ENCODE peak calls at places on chromosomes 1 and 21, in eight cellular contexts. N, V, U, D, R, K, X and Y are unnamed samples.

GRCh38 chr1:232557661-232558260 is 72.2 kb downstream of the SIPA1L2 start:
- DNase-seq in R (no peak), V (no peak), U (no peak), X (no peak), D (no peak), K (no peak), N (no peak), Y (no peak)

GRCh38 chr1:70745199-70745598 is 302.4 kb downstream of the PTGER3 start:
- DNase-seq in U (no peak), D (no peak), N (peak; percentile 47), R (no peak), K (no peak), X (no peak), V (no peak), Y (peak; percentile 13)

GRCh38 chr1:212606734-212607205 is 1.8 kb upstream of the ATF3 start:
- DNase-seq in D (peak; percentile 18), V (peak; percentile 28), U (no peak), X (peak; percentile 57), R (peak; percentile 77), K (no peak), N (no peak), Y (peak; percentile 87)

GRCh38 chr1:76942549-76942948 is 75.3 kb downstream of the ST6GALNAC5 start:
- DNase-seq in R (no peak), X (no peak), V (no peak), N (no peak), D (no peak), U (no peak), K (no peak), Y (no peak)

GRCh38 chr1:178134061-178134460 is 40.2 kb downstream of the RASAL2 start:
- DNase-seq in U (peak; percentile 66), V (no peak), N (no peak), K (peak; percentile 10), D (no peak), R (no peak), X (no peak), Y (no peak)

GRCh38 chr1:214446772-214447556 is 104.4 kb downstream of the PTPN14 start:
- DNase-seq in N (peak; percentile 88), R (no peak), V (no peak), X (no peak), U (peak; percentile 100), D (no peak), K (peak; percentile 93), Y (peak; percentile 95)

GRCh38 chr1:47809301-47810084 is 187.7 kb downstream of the TRABD2B start:
- DNase-seq in R (no peak), V (no peak), X (no peak), N (no peak), D (no peak), K (no peak), U (peak; percentile 14), Y (no peak)

GRCh38 chr21:16022121-16022520 is 292.3 kb downstream of the USP25 start:
- DNase-seq in D (no peak), R (no peak), V (no peak), U (no peak), K (no peak), N (no peak), X (no peak), Y (no peak)

GRCh38 chr1:2133879-2134215 is 60.7 kb downstream of the FAAP20 start:
- DNase-seq in D (no peak), U (no peak), K (no peak), X (no peak), N (no peak), R (no peak), V (no peak), Y (no peak)

GRCh38 chr1:180173952-180174351 is 19.3 kb downstream of the QSOX1 start:
- DNase-seq in V (no peak), U (no peak), R (no peak), N (no peak), K (no peak), X (no peak), D (no peak), Y (peak; percentile 29)

GRCh38 chr1:79568411-79568810 is 561.9 kb upstream of the ADGRL4 start:
- DNase-seq in K (no peak), V (no peak), R (no peak), D (no peak), N (no peak), X (no peak), U (no peak), Y (peak; percentile 20)

GRCh38 chr1:116491985-116492811 is 78.6 kb downstream of the CD58 start:
- DNase-seq in R (no peak), U (no peak), K (no peak), D (no peak), N (no peak), V (no peak), X (no peak), Y (no peak)

GRCh38 chr1:162036156-162036555 is 12.5 kb upstream of the OLFML2B start:
- DNase-seq in X (no peak), V (no peak), K (no peak), R (no peak), N (no peak), D (no peak), U (no peak), Y (no peak)

GRCh38 chr1:22654692-22655091 is 1.7 kb downstream of the C1QB start:
- DNase-seq in K (no peak), D (no peak), R (no peak), U (no peak), V (no peak), N (peak; percentile 54), X (no peak), Y (peak; percentile 43)

GRCh38 chr1:109726728-109727127 is 14.1 kb downstream of the GSTM3 start:
- DNase-seq in V (no peak), K (no peak), R (no peak), U (no peak), X (no peak), D (no peak), N (no peak), Y (no peak)

GRCh38 chr1:26478159-26478558 is 5.9 kb downstream of the HMGN2 start:
- DNase-seq in N (no peak), R (no peak), V (no peak), K (no peak), X (no peak), U (no peak), D (no peak), Y (no peak)

GRCh38 chr1:216462061-216462775 is 39.0 kb upstream of the USH2A start:
- DNase-seq in X (no peak), N (no peak), D (no peak), K (no peak), U (peak; percentile 76), R (no peak), V (no peak), Y (peak; percentile 3)

GRCh38 chr1:182159443-182159842 is 97.9 kb upstream of the ZNF648 start:
- DNase-seq in K (no peak), X (no peak), V (no peak), U (no peak), R (no peak), D (no peak), N (no peak), Y (no peak)

GRCh38 chr1:42853116-42853884 is 6.9 kb downstream of the ZNF691 start:
- DNase-seq in V (no peak), U (no peak), N (no peak), R (no peak), K (no peak), D (no peak), X (no peak), Y (no peak)